ENCODE peak calls at places on chromosomes 5 and 9, in eight cellular contexts. J is endothelial cell; R is stimulated activated naive CD8-positive, alpha-beta T cell treated with anti-CD3 and anti-CD28 coated beads, Interleukin-15, Interleukin-2, amounts not matched to agents 100 U/mL and 50 U/mL, for 24 hours; V is A172; I is natural killer cell; L is frontal cortex; S is breast epithelium; P is AG08395. O is an unnamed sample.

GRCh38 chr9:20041717-20042116 is 252.9 kb upstream of the SLC24A2 start:
- DNase-seq in J (no peak), R (no peak), V (no peak), I (no peak), L (no peak), S (no peak), P (no peak), O (no peak)

GRCh38 chr9:90684776-90685175 is 42.2 kb upstream of the DIRAS2 start:
- DNase-seq in J (no peak), R (no peak), V (no peak), I (no peak), L (no peak), S (no peak), P (no peak), O (no peak)

GRCh38 chr5:72307573-72307967 is 12.5 kb downstream of the MRPS27 start:
- DNase-seq in J (no peak), R (no peak), V (peak; percentile 28), I (no peak), L (no peak), S (no peak), P (no peak), O (no peak)

GRCh38 chr5:156273325-156273724 is 53.6 kb upstream of the SGCD start:
- DNase-seq in J (no peak), R (no peak), V (no peak), I (no peak), L (no peak), S (no peak), P (no peak), O (no peak)

GRCh38 chr5:97162045-97162444 is 19.6 kb upstream of the LIX1 start:
- DNase-seq in J (peak; percentile 74), R (peak; percentile 51), V (peak; percentile 73), I (no peak), L (peak; percentile 23), S (peak; percentile 49), P (peak; percentile 62), O (peak; percentile 19)

GRCh38 chr5:850511-851006 is at the start of gene ZDHHC11:
- DNase-seq in J (no peak), R (no peak), V (no peak), I (no peak), L (no peak), S (peak; percentile 39), P (no peak), O (no peak)

GRCh38 chr5:137192293-137192743 is 306.8 kb downstream of the SPOCK1 start:
- DNase-seq in J (no peak), R (no peak), V (peak; percentile 9), I (no peak), L (no peak), S (no peak), P (peak; percentile 11), O (no peak)

GRCh38 chr5:14270212-14270702 is 127.1 kb downstream of the TRIO start:
- DNase-seq in J (peak; percentile 38), R (no peak), V (peak; percentile 88), I (no peak), L (peak; percentile 55), S (no peak), P (peak; percentile 80), O (peak; percentile 35)

GRCh38 chr9:88754452-88754851 is 219.5 kb downstream of the NXNL2 start:
- DNase-seq in J (no peak), R (no peak), V (no peak), I (no peak), L (no peak), S (no peak), P (no peak), O (no peak)

GRCh38 chr9:4862506-4863250 is 69.9 kb downstream of the RCL1 start:
- DNase-seq in J (no peak), R (no peak), V (no peak), I (no peak), L (no peak), S (no peak), P (no peak), O (no peak)

GRCh38 chr5:657570-657969 is 35.6 kb downstream of the TPPP start:
- DNase-seq in J (no peak), R (no peak), V (peak; percentile 45), I (no peak), L (no peak), S (no peak), P (peak; percentile 36), O (no peak)

GRCh38 chr5:14464661-14465060 is 116.9 kb upstream of the OTULINL start:
- DNase-seq in J (no peak), R (no peak), V (no peak), I (no peak), L (no peak), S (no peak), P (no peak), O (peak; percentile 73)

GRCh38 chr5:65199988-65200668 is 281.6 kb downstream of the ADAMTS6 start:
- DNase-seq in J (no peak), R (no peak), V (peak; percentile 53), I (no peak), L (no peak), S (no peak), P (no peak), O (no peak)

GRCh38 chr9:71941060-71941568 is 29.7 kb downstream of the C9orf85 start:
- DNase-seq in J (no peak), R (no peak), V (no peak), I (no peak), L (no peak), S (no peak), P (peak; percentile 29), O (no peak)

GRCh38 chr5:110752953-110753352 is 14.1 kb downstream of the SLC25A46 start:
- DNase-seq in J (no peak), R (no peak), V (no peak), I (no peak), L (no peak), S (no peak), P (no peak), O (no peak)

GRCh38 chr5:154220625-154221024 is 30.1 kb downstream of the GALNT10 start:
- DNase-seq in J (no peak), R (no peak), V (peak; percentile 88), I (no peak), L (no peak), S (no peak), P (peak; percentile 71), O (no peak)

GRCh38 chr9:135825435-135826187 is 81.7 kb downstream of the CAMSAP1 start:
- DNase-seq in J (no peak), R (no peak), V (no peak), I (no peak), L (no peak), S (no peak), P (no peak), O (no peak)

GRCh38 chr5:31357038-31357437 is 163.6 kb downstream of the CDH6 start:
- DNase-seq in J (no peak), R (no peak), V (no peak), I (no peak), L (no peak), S (no peak), P (no peak), O (no peak)

GRCh38 chr9:92384373-92384772 is 20.0 kb downstream of the OGN start:
- DNase-seq in J (no peak), R (no peak), V (peak; percentile 49), I (no peak), L (no peak), S (no peak), P (peak; percentile 2), O (no peak)

GRCh38 chr9:77544491-77545000 is 103.6 kb downstream of the GNA14 start:
- DNase-seq in J (no peak), R (no peak), V (no peak), I (no peak), L (no peak), S (no peak), P (no peak), O (no peak)